ENCODE peak calls at places on chromosome 5, in seven cellular contexts. K, I, R, U, Q, F and T are unnamed samples.

GRCh38 chr5:9546973-9547947 is 1.4 kb upstream of the SEMA5A start:
- DNase-seq in K (peak; percentile 67), I (peak; percentile 61), R (no peak), U (peak; percentile 61), Q (peak; percentile 47), F (no peak), T (no peak)

GRCh38 chr5:77355074-77355473 is 137.0 kb downstream of the WDR41 start:
- DNase-seq in K (no peak), I (no peak), R (no peak), U (no peak), Q (no peak), F (no peak), T (no peak)

GRCh38 chr5:93582677-93583524 is at the start of gene NR2F1:
- DNase-seq in K (peak; percentile 95), I (peak; percentile 99), R (no peak), U (peak; percentile 27), Q (no peak), F (peak; percentile 52), T (peak; percentile 67)

GRCh38 chr5:15787676-15788075 is 287.7 kb downstream of the FBXL7 start:
- DNase-seq in K (no peak), I (no peak), R (no peak), U (no peak), Q (no peak), F (no peak), T (no peak)

GRCh38 chr5:333945-334344 is 12.4 kb downstream of the AHRR start:
- DNase-seq in K (no peak), I (no peak), R (no peak), U (no peak), Q (no peak), F (no peak), T (no peak)

GRCh38 chr5:61304611-61305369 is 27.3 kb upstream of the ZSWIM6 start:
- DNase-seq in K (no peak), I (peak; percentile 58), R (no peak), U (peak; percentile 77), Q (no peak), F (peak; percentile 71), T (no peak)

GRCh38 chr5:169946743-169947142 is 33.6 kb downstream of the INSYN2B start:
- DNase-seq in K (no peak), I (peak; percentile 21), R (no peak), U (no peak), Q (no peak), F (no peak), T (no peak)

GRCh38 chr5:308672-309271 is 12.7 kb upstream of the AHRR start:
- DNase-seq in K (peak; percentile 26), I (no peak), R (no peak), U (no peak), Q (no peak), F (no peak), T (peak; percentile 32)

GRCh38 chr5:669842-670395 is 23.2 kb downstream of the TPPP start:
- DNase-seq in K (no peak), I (no peak), R (no peak), U (no peak), Q (no peak), F (peak; percentile 44), T (no peak)

GRCh38 chr5:172983542-172984243 is at the start of gene ATP6V0E1:
- DNase-seq in K (peak; percentile 96), I (peak; percentile 60), R (peak; percentile 95), U (peak; percentile 94), Q (peak; percentile 96), F (peak; percentile 98), T (peak; percentile 93)

GRCh38 chr5:140561753-140562523 is 2.5 kb downstream of the APBB3 start:
- DNase-seq in K (no peak), I (no peak), R (peak; percentile 8), U (no peak), Q (no peak), F (no peak), T (no peak)

GRCh38 chr5:79800979-79801827 is 111.6 kb downstream of the CMYA5 start:
- DNase-seq in K (no peak), I (no peak), R (no peak), U (peak; percentile 20), Q (no peak), F (no peak), T (no peak)

GRCh38 chr5:132394681-132395259 is 25.3 kb downstream of the SLC22A5 start:
- DNase-seq in K (no peak), I (no peak), R (peak; percentile 43), U (no peak), Q (no peak), F (no peak), T (no peak)

GRCh38 chr5:41763096-41763495 is 107.1 kb downstream of the OXCT1 start:
- DNase-seq in K (no peak), I (peak; percentile 13), R (no peak), U (no peak), Q (no peak), F (no peak), T (peak; percentile 78)

GRCh38 chr5:135214897-135215616 is 181.0 kb upstream of the PITX1 start:
- DNase-seq in K (no peak), I (no peak), R (no peak), U (no peak), Q (no peak), F (no peak), T (no peak)

GRCh38 chr5:156934450-156935211 is 28.4 kb downstream of the TIMD4 start:
- DNase-seq in K (peak; percentile 55), I (no peak), R (peak; percentile 42), U (peak; percentile 5), Q (peak; percentile 34), F (no peak), T (peak; percentile 15)

GRCh38 chr5:151924564-151925395 is at the start of gene GLRA1:
- DNase-seq in K (peak; percentile 93), I (peak; percentile 4), R (no peak), U (no peak), Q (peak; percentile 92), F (peak; percentile 59), T (peak; percentile 74)

GRCh38 chr5:75601567-75601966 is 9.7 kb upstream of the ANKDD1B start:
- DNase-seq in K (no peak), I (no peak), R (no peak), U (no peak), Q (no peak), F (no peak), T (no peak)

DNA sequence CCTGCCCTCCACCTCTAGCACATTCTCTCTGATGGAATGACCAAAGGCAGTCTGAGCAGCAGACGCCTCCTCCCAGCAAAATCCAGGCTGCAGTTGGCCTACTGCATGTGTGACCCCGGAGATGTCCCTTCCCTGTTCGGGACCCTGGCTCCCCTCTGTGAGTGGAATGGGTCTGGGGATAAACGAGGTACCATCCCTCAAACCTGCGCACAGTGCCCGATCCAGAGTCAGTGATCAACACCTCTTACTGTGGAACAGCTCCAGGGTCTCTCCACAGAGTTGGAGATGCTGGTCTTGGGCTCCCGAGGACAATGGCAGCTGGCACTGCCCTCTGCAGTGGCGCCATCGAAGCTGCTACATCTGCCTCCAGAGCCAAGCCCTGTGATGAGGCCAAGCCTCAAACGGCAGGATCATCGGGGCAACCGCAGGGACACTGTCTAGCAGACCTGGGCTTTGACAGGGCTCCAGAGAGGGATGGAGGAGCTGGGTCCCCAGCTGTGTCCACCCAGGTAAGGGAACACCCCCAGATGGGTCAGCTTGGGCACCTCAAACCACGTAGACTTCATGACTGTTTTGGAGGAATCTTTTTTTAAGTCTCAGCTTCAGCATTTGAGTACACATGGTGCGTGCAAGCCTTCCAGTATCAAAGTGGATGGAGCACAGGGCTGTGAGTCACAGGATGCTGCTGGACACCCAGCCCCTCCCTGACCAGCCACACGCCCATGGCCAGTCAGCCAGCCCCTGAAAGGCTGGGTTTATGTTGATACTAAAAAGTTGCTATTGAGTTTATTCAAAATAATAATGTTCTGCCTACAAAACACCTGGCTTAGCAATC is 13.0 kb downstream of the MED10 start:
- DNase-seq in K (no peak), I (no peak), R (no peak), U (no peak), Q (no peak), F (no peak), T (no peak)
- H3K27ac ChIP-seq in K (no peak overlapping the region), I (no peak overlapping the region), R (no peak overlapping the region), U (no peak overlapping the region), Q (no peak overlapping the region), F (no peak overlapping the region), T (no peak overlapping the region)

GRCh38 chr5:111256128-111256527 is 31.9 kb downstream of the CAMK4 start:
- DNase-seq in K (no peak), I (no peak), R (no peak), U (no peak), Q (no peak), F (no peak), T (no peak)
- H3K27ac ChIP-seq in K (no peak overlapping the region), I (no peak overlapping the region), R (no peak overlapping the region), U (no peak overlapping the region), Q (no peak overlapping the region), F (no peak overlapping the region), T (no peak overlapping the region)

DNA sequence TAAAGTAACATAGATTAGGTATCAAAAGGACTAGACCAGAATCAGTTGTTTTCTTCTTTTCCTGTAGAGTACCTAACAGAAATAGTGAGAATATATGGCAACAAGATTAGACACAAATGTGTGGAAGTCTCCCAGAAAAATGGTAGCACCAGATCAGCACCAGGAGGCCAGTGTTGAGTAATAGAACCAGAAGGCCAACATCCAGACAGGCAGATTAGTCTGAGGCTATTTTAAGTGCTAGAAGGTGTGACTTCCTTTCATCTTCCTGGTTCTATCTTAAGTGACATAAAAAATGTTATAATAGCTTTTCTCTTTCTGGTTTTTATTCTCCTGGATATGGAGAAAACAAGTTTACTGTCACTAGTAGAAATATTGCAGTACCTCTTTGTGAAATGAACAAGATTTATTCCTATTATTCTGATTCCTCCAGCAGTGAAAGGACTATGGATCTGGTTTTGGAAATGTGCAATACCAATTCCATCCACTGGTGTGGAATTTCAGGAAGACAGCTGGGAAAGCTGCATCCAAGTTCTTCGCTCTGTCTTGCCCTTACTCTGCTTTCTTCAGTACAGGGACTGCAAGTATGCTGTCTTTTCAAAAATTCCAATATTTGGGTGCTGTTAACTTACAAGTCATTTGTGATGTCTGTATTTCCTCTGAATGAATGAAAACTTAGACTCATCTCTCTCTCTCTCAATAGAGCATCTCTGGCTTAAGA is 39.1 kb downstream of the SHLD3 start:
- DNase-seq in K (peak; percentile 49), I (no peak), R (no peak), U (peak; percentile 8), Q (peak; percentile 23), F (no peak), T (peak; percentile 13)
- H3K27ac ChIP-seq in K (no peak overlapping the region), I (no peak overlapping the region), R (no peak overlapping the region), U (no peak overlapping the region), Q (peak overlapping the region; percentile 44), F (no peak overlapping the region), T (no peak overlapping the region)

DNA sequence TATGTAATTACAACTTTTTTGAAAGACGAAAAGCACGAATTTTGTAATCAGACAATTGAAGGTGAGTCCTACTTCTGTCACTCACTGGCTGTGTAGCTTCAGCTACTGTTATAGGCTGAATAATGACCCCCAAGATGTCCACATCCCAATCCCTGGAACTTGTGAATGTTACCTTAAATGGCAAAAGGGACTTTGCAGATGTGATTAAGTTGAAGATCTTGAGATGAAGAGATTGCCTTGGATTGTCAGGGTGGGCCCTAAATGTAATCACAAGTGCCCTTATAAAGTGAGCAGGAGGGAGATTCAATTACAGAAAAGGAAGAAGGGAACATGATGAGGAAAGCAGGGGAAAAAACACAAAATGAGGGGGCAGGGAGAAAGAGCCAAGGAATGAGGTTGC is 326.2 kb upstream of the MSX2 start:
- DNase-seq in K (no peak), I (no peak), R (no peak), U (no peak), Q (no peak), F (no peak), T (no peak)
- H3K27ac ChIP-seq in K (no peak overlapping the region), I (no peak overlapping the region), R (no peak overlapping the region), U (no peak overlapping the region), Q (no peak overlapping the region), F (no peak overlapping the region), T (no peak overlapping the region)

GRCh38 chr5:73119492-73120157 is 750 bp upstream of the TMEM171 start:
- DNase-seq in K (peak; percentile 38), I (no peak), R (no peak), U (peak; percentile 95), Q (no peak), F (no peak), T (no peak)
- H3K27ac ChIP-seq in K (no peak overlapping the region), I (no peak overlapping the region), R (peak overlapping the region; percentile 99), U (peak overlapping the region; percentile 95), Q (no peak overlapping the region), F (peak overlapping the region; percentile 31), T (no peak overlapping the region)